ENCODE peak calls at places on chromosomes 16 and 17, in six cellular contexts. One of them, this sample, is unnamed.
A peak's percentile ranks its signal among the peaks of the same experiment; 100 is the strongest.

GRCh38 chr16:58563235-58563634 is 47.9 kb downstream of the SETD6 start:
- DNase-seq in mucosa of descending colon: no peak
- DNase-seq in epithelial cell of esophagus: peak; percentile 67
- DNase-seq in prostate gland: no peak
- DNase-seq in fibroblast of pulmonary artery: peak; percentile 75
- DNase-seq in kidney epithelial cell: peak; percentile 26
- DNase-seq in this sample: peak; percentile 79

GRCh38 chr17:81271226-81271625 is 23.9 kb downstream of the SLC38A10 start:
- DNase-seq in mucosa of descending colon: no peak
- DNase-seq in epithelial cell of esophagus: peak; percentile 80
- DNase-seq in prostate gland: no peak
- DNase-seq in fibroblast of pulmonary artery: no peak
- DNase-seq in kidney epithelial cell: no peak
- DNase-seq in this sample: no peak

GRCh38 chr17:45235071-45236001 is 13.7 kb downstream of the FMNL1 start:
- DNase-seq in mucosa of descending colon: peak; percentile 74
- DNase-seq in epithelial cell of esophagus: peak; percentile 83
- DNase-seq in prostate gland: peak; percentile 55
- DNase-seq in fibroblast of pulmonary artery: peak; percentile 87
- DNase-seq in kidney epithelial cell: no peak
- DNase-seq in this sample: peak; percentile 68

GRCh38 chr17:5286846-5287245 is 4.8 kb downstream of the RABEP1 start:
- DNase-seq in mucosa of descending colon: no peak
- DNase-seq in epithelial cell of esophagus: no peak
- DNase-seq in prostate gland: no peak
- DNase-seq in fibroblast of pulmonary artery: no peak
- DNase-seq in kidney epithelial cell: no peak
- DNase-seq in this sample: no peak

GRCh38 chr17:43626066-43626465 is 35.7 kb downstream of the MEOX1 start:
- DNase-seq in mucosa of descending colon: no peak
- DNase-seq in epithelial cell of esophagus: no peak
- DNase-seq in prostate gland: no peak
- DNase-seq in fibroblast of pulmonary artery: no peak
- DNase-seq in kidney epithelial cell: no peak
- DNase-seq in this sample: no peak

GRCh38 chr16:177394-177822 is 928 bp downstream of the HBA1 start:
- DNase-seq in mucosa of descending colon: no peak
- DNase-seq in epithelial cell of esophagus: peak; percentile 16
- DNase-seq in prostate gland: no peak
- DNase-seq in fibroblast of pulmonary artery: peak; percentile 9
- DNase-seq in kidney epithelial cell: no peak
- DNase-seq in this sample: no peak

GRCh38 chr17:19237389-19238166 is 412 bp downstream of the EPN2 start:
- DNase-seq in mucosa of descending colon: peak; percentile 73
- DNase-seq in epithelial cell of esophagus: no peak
- DNase-seq in prostate gland: peak; percentile 33
- DNase-seq in fibroblast of pulmonary artery: no peak
- DNase-seq in kidney epithelial cell: no peak
- DNase-seq in this sample: peak; percentile 22

GRCh38 chr16:27901956-27902355 is 161.6 kb downstream of the GSG1L start:
- DNase-seq in mucosa of descending colon: no peak
- DNase-seq in epithelial cell of esophagus: no peak
- DNase-seq in prostate gland: no peak
- DNase-seq in fibroblast of pulmonary artery: no peak
- DNase-seq in kidney epithelial cell: no peak
- DNase-seq in this sample: no peak

GRCh38 chr16:11570258-11570657 is 16.5 kb downstream of the LITAF start:
- DNase-seq in mucosa of descending colon: no peak
- DNase-seq in epithelial cell of esophagus: no peak
- DNase-seq in prostate gland: no peak
- DNase-seq in fibroblast of pulmonary artery: no peak
- DNase-seq in kidney epithelial cell: no peak
- DNase-seq in this sample: no peak

GRCh38 chr16:57863434-57864160 is 61.3 kb upstream of the KIFC3 start:
- DNase-seq in mucosa of descending colon: peak; percentile 54
- DNase-seq in epithelial cell of esophagus: peak; percentile 74
- DNase-seq in prostate gland: peak; percentile 63
- DNase-seq in fibroblast of pulmonary artery: peak; percentile 84
- DNase-seq in kidney epithelial cell: no peak
- DNase-seq in this sample: peak; percentile 59

GRCh38 chr16:3158014-3158497 is 23.2 kb downstream of the ZNF213 start:
- DNase-seq in mucosa of descending colon: peak; percentile 61
- DNase-seq in epithelial cell of esophagus: no peak
- DNase-seq in prostate gland: peak; percentile 16
- DNase-seq in fibroblast of pulmonary artery: no peak
- DNase-seq in kidney epithelial cell: no peak
- DNase-seq in this sample: no peak

GRCh38 chr17:30246460-30246859 is 11.0 kb upstream of the SLC6A4 start:
- DNase-seq in mucosa of descending colon: no peak
- DNase-seq in epithelial cell of esophagus: no peak
- DNase-seq in prostate gland: no peak
- DNase-seq in fibroblast of pulmonary artery: no peak
- DNase-seq in kidney epithelial cell: no peak
- DNase-seq in this sample: no peak

GRCh38 chr16:70772493-70772892 is 28.5 kb downstream of the VAC14 start:
- DNase-seq in mucosa of descending colon: no peak
- DNase-seq in epithelial cell of esophagus: peak; percentile 57
- DNase-seq in prostate gland: no peak
- DNase-seq in fibroblast of pulmonary artery: peak; percentile 48
- DNase-seq in kidney epithelial cell: no peak
- DNase-seq in this sample: peak; percentile 39

GRCh38 chr16:46817961-46818360 is 13.0 kb downstream of the C16orf87 start:
- DNase-seq in mucosa of descending colon: no peak
- DNase-seq in epithelial cell of esophagus: no peak
- DNase-seq in prostate gland: no peak
- DNase-seq in fibroblast of pulmonary artery: peak; percentile 10
- DNase-seq in kidney epithelial cell: no peak
- DNase-seq in this sample: no peak

GRCh38 chr17:35694906-35695305 is 36.5 kb upstream of the RASL10B start:
- DNase-seq in mucosa of descending colon: no peak
- DNase-seq in epithelial cell of esophagus: no peak
- DNase-seq in prostate gland: no peak
- DNase-seq in fibroblast of pulmonary artery: no peak
- DNase-seq in kidney epithelial cell: no peak
- DNase-seq in this sample: no peak

GRCh38 chr16:7025616-7026190 is 306.9 kb upstream of the RBFOX1 start:
- DNase-seq in mucosa of descending colon: peak; percentile 71
- DNase-seq in epithelial cell of esophagus: peak; percentile 27
- DNase-seq in prostate gland: peak; percentile 6
- DNase-seq in fibroblast of pulmonary artery: no peak
- DNase-seq in kidney epithelial cell: no peak
- DNase-seq in this sample: peak; percentile 12

DNA sequence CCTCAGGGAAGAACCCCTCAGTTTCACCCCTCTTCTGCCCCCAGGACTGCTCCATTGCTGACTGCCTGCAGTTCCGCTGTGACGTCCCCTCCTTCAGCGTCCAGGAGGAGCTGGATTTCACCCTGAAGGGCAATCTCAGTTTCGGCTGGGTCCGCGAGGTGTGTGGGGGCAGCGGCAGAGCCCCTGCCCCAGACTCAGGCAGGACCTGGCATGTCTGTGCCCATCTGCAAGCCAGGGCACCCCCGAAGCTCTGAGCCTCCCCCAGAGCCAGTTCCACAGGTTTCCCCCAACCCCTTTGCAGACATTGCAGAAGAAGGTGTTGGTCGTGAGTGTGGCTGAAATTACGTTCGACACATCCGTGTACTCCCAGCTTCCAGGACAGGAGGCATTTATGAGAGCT is 4.4 kb downstream of the COX6A2 start:
- DNase-seq in mucosa of descending colon: no peak
- DNase-seq in epithelial cell of esophagus: no peak
- DNase-seq in prostate gland: no peak
- DNase-seq in fibroblast of pulmonary artery: no peak
- DNase-seq in kidney epithelial cell: no peak
- DNase-seq in this sample: no peak
- H3K4me3 ChIP-seq in mucosa of descending colon: no peak overlapping the region
- H3K4me3 ChIP-seq in epithelial cell of esophagus: no peak overlapping the region
- H3K4me3 ChIP-seq in prostate gland: no peak overlapping the region
- H3K4me3 ChIP-seq in fibroblast of pulmonary artery: no peak overlapping the region
- H3K4me3 ChIP-seq in kidney epithelial cell: no peak overlapping the region
- H3K4me3 ChIP-seq in this sample: no peak overlapping the region

GRCh38 chr17:9643611-9644010 is 1.7 kb upstream of the USP43 start:
- DNase-seq in mucosa of descending colon: no peak
- DNase-seq in epithelial cell of esophagus: no peak
- DNase-seq in prostate gland: no peak
- DNase-seq in fibroblast of pulmonary artery: no peak
- DNase-seq in kidney epithelial cell: no peak
- DNase-seq in this sample: no peak

GRCh38 chr17:9644910-9645751 is at the start of gene USP43:
- DNase-seq in mucosa of descending colon: peak; percentile 89
- DNase-seq in epithelial cell of esophagus: peak; percentile 84
- DNase-seq in prostate gland: peak; percentile 59
- DNase-seq in fibroblast of pulmonary artery: no peak
- DNase-seq in kidney epithelial cell: no peak
- DNase-seq in this sample: peak; percentile 64

GRCh38 chr17:9647014-9647413 is 1.7 kb downstream of the USP43 start:
- DNase-seq in mucosa of descending colon: no peak
- DNase-seq in epithelial cell of esophagus: peak; percentile 82
- DNase-seq in prostate gland: peak; percentile 31
- DNase-seq in fibroblast of pulmonary artery: no peak
- DNase-seq in kidney epithelial cell: no peak
- DNase-seq in this sample: peak; percentile 71

GRCh38 chr17:9646556-9646905 is 1.2 kb downstream of the USP43 start:
- DNase-seq in mucosa of descending colon: no peak
- DNase-seq in epithelial cell of esophagus: peak; percentile 27
- DNase-seq in prostate gland: no peak
- DNase-seq in fibroblast of pulmonary artery: no peak
- DNase-seq in kidney epithelial cell: no peak
- DNase-seq in this sample: no peak

DNA sequence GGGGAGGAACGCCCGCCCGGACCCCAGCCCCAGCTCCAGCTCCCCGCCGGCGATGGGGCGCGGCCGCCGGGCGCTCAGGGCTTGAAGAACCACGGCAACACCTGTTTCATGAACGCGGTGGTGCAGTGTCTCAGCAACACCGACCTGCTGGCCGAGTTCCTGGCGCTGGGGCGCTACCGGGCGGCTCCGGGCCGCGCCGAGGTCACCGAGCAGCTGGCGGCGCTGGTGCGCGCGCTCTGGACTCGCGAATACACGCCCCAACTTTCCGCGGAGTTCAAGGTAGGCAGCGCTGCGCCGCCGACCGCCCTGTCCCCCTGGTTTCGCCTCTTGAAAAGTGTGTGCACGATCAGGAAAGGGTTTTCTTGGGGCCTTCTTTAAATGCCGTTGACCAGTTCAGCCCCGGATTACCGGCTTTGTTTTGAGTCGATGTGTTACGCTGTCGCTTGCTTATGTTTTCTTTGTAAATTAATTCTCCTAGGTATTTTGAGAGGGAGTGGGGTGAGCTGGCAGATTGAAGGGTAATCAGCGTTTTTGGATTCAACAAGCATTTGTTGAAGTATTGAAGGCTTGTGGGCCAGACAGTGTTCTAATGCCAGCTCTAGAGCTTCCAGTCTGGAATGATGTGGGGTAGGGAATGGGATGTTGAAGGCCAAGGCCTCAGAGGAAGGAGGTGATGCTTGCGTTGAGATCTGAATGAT is 690 bp downstream of the USP43 start:
- DNase-seq in mucosa of descending colon: peak; percentile 87
- DNase-seq in epithelial cell of esophagus: peak; percentile 75
- DNase-seq in prostate gland: peak; percentile 63
- DNase-seq in fibroblast of pulmonary artery: no peak
- DNase-seq in kidney epithelial cell: no peak
- DNase-seq in this sample: peak; percentile 59
- TF ChIP-seq CTCF in mucosa of descending colon: no peak
- TF ChIP-seq CTCF in epithelial cell of esophagus: no peak
- TF ChIP-seq CTCF in prostate gland: no peak
- TF ChIP-seq CTCF in fibroblast of pulmonary artery: no peak
- TF ChIP-seq CTCF in kidney epithelial cell: no peak
- TF ChIP-seq CTCF in this sample: peak; percentile 59

GRCh38 chr16:86621966-86622365 is 43.6 kb downstream of the FOXL1 start:
- DNase-seq in mucosa of descending colon: no peak
- DNase-seq in epithelial cell of esophagus: no peak
- DNase-seq in prostate gland: no peak
- DNase-seq in fibroblast of pulmonary artery: no peak
- DNase-seq in kidney epithelial cell: no peak
- DNase-seq in this sample: no peak

GRCh38 chr16:86618431-86619262 is 40.3 kb downstream of the FOXL1 start:
- DNase-seq in mucosa of descending colon: no peak
- DNase-seq in epithelial cell of esophagus: no peak
- DNase-seq in prostate gland: no peak
- DNase-seq in fibroblast of pulmonary artery: no peak
- DNase-seq in kidney epithelial cell: no peak
- DNase-seq in this sample: no peak

GRCh38 chr16:86620184-86620583 is 41.8 kb downstream of the FOXL1 start:
- DNase-seq in mucosa of descending colon: no peak
- DNase-seq in epithelial cell of esophagus: no peak
- DNase-seq in prostate gland: no peak
- DNase-seq in fibroblast of pulmonary artery: no peak
- DNase-seq in kidney epithelial cell: no peak
- DNase-seq in this sample: no peak

GRCh38 chr16:86616906-86617305 is 38.6 kb downstream of the FOXL1 start:
- DNase-seq in mucosa of descending colon: no peak
- DNase-seq in epithelial cell of esophagus: no peak
- DNase-seq in prostate gland: no peak
- DNase-seq in fibroblast of pulmonary artery: no peak
- DNase-seq in kidney epithelial cell: no peak
- DNase-seq in this sample: no peak

DNA sequence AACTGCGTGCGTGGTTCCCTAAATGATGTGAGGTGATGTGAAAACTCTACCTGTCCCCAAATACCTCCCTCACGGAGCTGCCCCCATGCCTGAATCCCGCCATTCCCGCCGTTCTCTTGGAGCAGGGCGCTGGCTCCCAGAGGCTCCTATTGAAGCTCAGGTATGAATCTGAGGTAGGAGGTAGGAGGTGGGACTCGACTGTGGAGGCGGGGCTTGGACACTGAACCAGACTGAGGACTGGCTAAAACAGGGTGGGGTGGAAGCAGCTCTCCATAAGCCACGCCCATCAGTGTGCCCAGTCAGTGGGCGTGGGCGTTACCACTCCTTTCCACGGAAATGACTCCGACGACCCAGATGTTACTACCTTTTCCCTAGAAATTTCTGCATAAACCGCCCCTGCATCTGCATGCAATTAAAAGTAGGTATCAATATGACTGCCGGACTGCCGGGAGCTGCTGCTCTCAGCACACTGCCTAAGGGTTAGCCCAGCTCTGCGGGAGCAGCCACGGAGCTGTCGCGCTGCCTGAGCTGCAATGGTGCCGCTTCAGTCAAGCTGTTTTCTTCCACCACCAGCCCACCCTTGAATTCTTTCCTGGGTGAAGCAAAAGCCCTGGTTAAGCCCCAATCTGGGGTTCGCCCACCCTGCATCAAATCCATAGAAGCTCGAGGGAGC is 41.0 kb downstream of the FOXL1 start:
- DNase-seq in mucosa of descending colon: no peak
- DNase-seq in epithelial cell of esophagus: no peak
- DNase-seq in prostate gland: no peak
- DNase-seq in fibroblast of pulmonary artery: no peak
- DNase-seq in kidney epithelial cell: no peak
- DNase-seq in this sample: no peak
- H3K4me3 ChIP-seq in mucosa of descending colon: no peak overlapping the region
- H3K4me3 ChIP-seq in epithelial cell of esophagus: no peak overlapping the region
- H3K4me3 ChIP-seq in prostate gland: no peak overlapping the region
- H3K4me3 ChIP-seq in fibroblast of pulmonary artery: no peak overlapping the region
- H3K4me3 ChIP-seq in kidney epithelial cell: no peak overlapping the region
- H3K4me3 ChIP-seq in this sample: no peak overlapping the region

DNA sequence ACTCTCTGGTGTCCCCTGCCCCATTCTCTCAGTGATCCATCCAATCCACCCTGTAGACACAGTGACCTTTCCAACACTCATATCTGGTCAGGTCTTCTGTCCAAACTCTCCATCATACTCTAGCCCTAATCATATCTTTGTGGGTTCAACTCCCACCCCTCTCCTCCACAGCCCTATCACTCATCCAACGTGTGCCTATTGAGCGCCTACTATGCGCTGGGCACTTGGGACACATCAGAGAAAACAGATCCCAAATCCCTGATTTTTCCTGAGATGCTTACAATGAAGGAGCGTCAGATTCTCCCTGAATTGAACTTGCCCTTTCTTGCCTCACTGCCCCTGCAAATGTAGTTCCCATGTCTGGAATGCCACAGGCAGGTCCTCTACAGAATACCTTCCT is 1.8 kb downstream of the DCTPP1 start:
- DNase-seq in mucosa of descending colon: no peak
- DNase-seq in epithelial cell of esophagus: no peak
- DNase-seq in prostate gland: no peak
- DNase-seq in fibroblast of pulmonary artery: no peak
- DNase-seq in kidney epithelial cell: no peak
- DNase-seq in this sample: no peak
- TF ChIP-seq CTCF in mucosa of descending colon: no peak
- TF ChIP-seq CTCF in epithelial cell of esophagus: no peak
- TF ChIP-seq CTCF in prostate gland: no peak
- TF ChIP-seq CTCF in fibroblast of pulmonary artery: no peak
- TF ChIP-seq CTCF in kidney epithelial cell: no peak
- TF ChIP-seq CTCF in this sample: no peak